ENCODE peak calls at places on chromosomes 16 and 17, in eight cellular contexts. One of them, this sample, is unnamed.
A peak's percentile ranks its signal among the peaks of the same experiment; 100 is the strongest.

GRCh38 chr16:1651509-1652342 is 26.4 kb upstream of the JPT2 start:
- DNase-seq in upper lobe of right lung: no peak
- DNase-seq in activated B cell treated with CpG ODN at 0.5 μM for 24 hours: no peak
- DNase-seq in stimulated activated CD8-positive, alpha-beta memory T cell treated with anti-CD3 and anti-CD28 coated beads, Interleukin-4, amount 100 ng/mL, for 1 hour: no peak
- DNase-seq in GM12865: peak; percentile 7
- DNase-seq in PC-3: peak; percentile 6
- DNase-seq in activated naive CD8-positive, alpha-beta T cell treated with anti-CD3 and anti-CD28 coated beads, Interleukin-2, amount 10 ng/mL, durations not matched to agents 7 days and 5 days: no peak
- DNase-seq in fibroblast of lung: peak; percentile 19
- DNase-seq in this sample: no peak

GRCh38 chr17:60386475-60387058 is 5.4 kb downstream of the USP32 start:
- DNase-seq in upper lobe of right lung: no peak
- DNase-seq in activated B cell treated with CpG ODN at 0.5 μM for 24 hours: no peak
- DNase-seq in stimulated activated CD8-positive, alpha-beta memory T cell treated with anti-CD3 and anti-CD28 coated beads, Interleukin-4, amount 100 ng/mL, for 1 hour: no peak
- DNase-seq in GM12865: no peak
- DNase-seq in PC-3: no peak
- DNase-seq in activated naive CD8-positive, alpha-beta T cell treated with anti-CD3 and anti-CD28 coated beads, Interleukin-2, amount 10 ng/mL, durations not matched to agents 7 days and 5 days: no peak
- DNase-seq in fibroblast of lung: no peak
- DNase-seq in this sample: no peak

GRCh38 chr17:62718420-62718819 is 89.7 kb downstream of the MARCHF10 start:
- DNase-seq in upper lobe of right lung: no peak
- DNase-seq in activated B cell treated with CpG ODN at 0.5 μM for 24 hours: no peak
- DNase-seq in stimulated activated CD8-positive, alpha-beta memory T cell treated with anti-CD3 and anti-CD28 coated beads, Interleukin-4, amount 100 ng/mL, for 1 hour: no peak
- DNase-seq in GM12865: no peak
- DNase-seq in PC-3: peak; percentile 23
- DNase-seq in activated naive CD8-positive, alpha-beta T cell treated with anti-CD3 and anti-CD28 coated beads, Interleukin-2, amount 10 ng/mL, durations not matched to agents 7 days and 5 days: no peak
- DNase-seq in fibroblast of lung: peak; percentile 45
- DNase-seq in this sample: no peak

GRCh38 chr17:76036497-76037380 is 9.6 kb upstream of the EVPL start:
- DNase-seq in upper lobe of right lung: no peak
- DNase-seq in activated B cell treated with CpG ODN at 0.5 μM for 24 hours: no peak
- DNase-seq in stimulated activated CD8-positive, alpha-beta memory T cell treated with anti-CD3 and anti-CD28 coated beads, Interleukin-4, amount 100 ng/mL, for 1 hour: no peak
- DNase-seq in GM12865: no peak
- DNase-seq in PC-3: no peak
- DNase-seq in activated naive CD8-positive, alpha-beta T cell treated with anti-CD3 and anti-CD28 coated beads, Interleukin-2, amount 10 ng/mL, durations not matched to agents 7 days and 5 days: no peak
- DNase-seq in fibroblast of lung: no peak
- DNase-seq in this sample: peak; percentile 71

GRCh38 chr16:69328854-69329316 is 1.5 kb downstream of the PDF start:
- DNase-seq in upper lobe of right lung: no peak
- DNase-seq in activated B cell treated with CpG ODN at 0.5 μM for 24 hours: peak; percentile 12
- DNase-seq in stimulated activated CD8-positive, alpha-beta memory T cell treated with anti-CD3 and anti-CD28 coated beads, Interleukin-4, amount 100 ng/mL, for 1 hour: no peak
- DNase-seq in GM12865: peak; percentile 25
- DNase-seq in PC-3: peak; percentile 73
- DNase-seq in activated naive CD8-positive, alpha-beta T cell treated with anti-CD3 and anti-CD28 coated beads, Interleukin-2, amount 10 ng/mL, durations not matched to agents 7 days and 5 days: no peak
- DNase-seq in fibroblast of lung: peak; percentile 44
- DNase-seq in this sample: peak; percentile 41

GRCh38 chr16:24539850-24540484 is 601 bp downstream of the RBBP6 start:
- DNase-seq in upper lobe of right lung: peak; percentile 88
- DNase-seq in activated B cell treated with CpG ODN at 0.5 μM for 24 hours: no peak
- DNase-seq in stimulated activated CD8-positive, alpha-beta memory T cell treated with anti-CD3 and anti-CD28 coated beads, Interleukin-4, amount 100 ng/mL, for 1 hour: no peak
- DNase-seq in GM12865: peak; percentile 71
- DNase-seq in PC-3: no peak
- DNase-seq in activated naive CD8-positive, alpha-beta T cell treated with anti-CD3 and anti-CD28 coated beads, Interleukin-2, amount 10 ng/mL, durations not matched to agents 7 days and 5 days: peak; percentile 80
- DNase-seq in fibroblast of lung: peak; percentile 47
- DNase-seq in this sample: peak; percentile 90

GRCh38 chr17:49567871-49568694 is 7.6 kb upstream of the NXPH3 start:
- DNase-seq in upper lobe of right lung: peak; percentile 95
- DNase-seq in activated B cell treated with CpG ODN at 0.5 μM for 24 hours: peak; percentile 89
- DNase-seq in stimulated activated CD8-positive, alpha-beta memory T cell treated with anti-CD3 and anti-CD28 coated beads, Interleukin-4, amount 100 ng/mL, for 1 hour: peak; percentile 53
- DNase-seq in GM12865: peak; percentile 89
- DNase-seq in PC-3: peak; percentile 93
- DNase-seq in activated naive CD8-positive, alpha-beta T cell treated with anti-CD3 and anti-CD28 coated beads, Interleukin-2, amount 10 ng/mL, durations not matched to agents 7 days and 5 days: peak; percentile 91
- DNase-seq in fibroblast of lung: peak; percentile 70
- DNase-seq in this sample: peak; percentile 95

GRCh38 chr17:64573214-64573613 is 66.4 kb downstream of the CEP95 start:
- DNase-seq in upper lobe of right lung: no peak
- DNase-seq in activated B cell treated with CpG ODN at 0.5 μM for 24 hours: no peak
- DNase-seq in stimulated activated CD8-positive, alpha-beta memory T cell treated with anti-CD3 and anti-CD28 coated beads, Interleukin-4, amount 100 ng/mL, for 1 hour: no peak
- DNase-seq in GM12865: no peak
- DNase-seq in PC-3: peak; percentile 43
- DNase-seq in activated naive CD8-positive, alpha-beta T cell treated with anti-CD3 and anti-CD28 coated beads, Interleukin-2, amount 10 ng/mL, durations not matched to agents 7 days and 5 days: no peak
- DNase-seq in fibroblast of lung: no peak
- DNase-seq in this sample: no peak

GRCh38 chr17:38350035-38350434 is 1.6 kb upstream of the SOCS7 start:
- DNase-seq in upper lobe of right lung: no peak
- DNase-seq in activated B cell treated with CpG ODN at 0.5 μM for 24 hours: no peak
- DNase-seq in stimulated activated CD8-positive, alpha-beta memory T cell treated with anti-CD3 and anti-CD28 coated beads, Interleukin-4, amount 100 ng/mL, for 1 hour: no peak
- DNase-seq in GM12865: no peak
- DNase-seq in PC-3: no peak
- DNase-seq in activated naive CD8-positive, alpha-beta T cell treated with anti-CD3 and anti-CD28 coated beads, Interleukin-2, amount 10 ng/mL, durations not matched to agents 7 days and 5 days: no peak
- DNase-seq in fibroblast of lung: no peak
- DNase-seq in this sample: peak; percentile 4

GRCh38 chr17:71948703-71949422 is 172.0 kb upstream of the SOX9 start:
- DNase-seq in upper lobe of right lung: no peak
- DNase-seq in activated B cell treated with CpG ODN at 0.5 μM for 24 hours: no peak
- DNase-seq in stimulated activated CD8-positive, alpha-beta memory T cell treated with anti-CD3 and anti-CD28 coated beads, Interleukin-4, amount 100 ng/mL, for 1 hour: no peak
- DNase-seq in GM12865: no peak
- DNase-seq in PC-3: no peak
- DNase-seq in activated naive CD8-positive, alpha-beta T cell treated with anti-CD3 and anti-CD28 coated beads, Interleukin-2, amount 10 ng/mL, durations not matched to agents 7 days and 5 days: no peak
- DNase-seq in fibroblast of lung: no peak
- DNase-seq in this sample: no peak

GRCh38 chr16:28189237-28189636 is 22.5 kb downstream of the XPO6 start:
- DNase-seq in upper lobe of right lung: no peak
- DNase-seq in activated B cell treated with CpG ODN at 0.5 μM for 24 hours: no peak
- DNase-seq in stimulated activated CD8-positive, alpha-beta memory T cell treated with anti-CD3 and anti-CD28 coated beads, Interleukin-4, amount 100 ng/mL, for 1 hour: no peak
- DNase-seq in GM12865: no peak
- DNase-seq in PC-3: peak; percentile 40
- DNase-seq in activated naive CD8-positive, alpha-beta T cell treated with anti-CD3 and anti-CD28 coated beads, Interleukin-2, amount 10 ng/mL, durations not matched to agents 7 days and 5 days: no peak
- DNase-seq in fibroblast of lung: peak; percentile 43
- DNase-seq in this sample: no peak

GRCh38 chr17:78944956-78945355 is 19.8 kb upstream of the TIMP2 start:
- DNase-seq in upper lobe of right lung: no peak
- DNase-seq in activated B cell treated with CpG ODN at 0.5 μM for 24 hours: no peak
- DNase-seq in stimulated activated CD8-positive, alpha-beta memory T cell treated with anti-CD3 and anti-CD28 coated beads, Interleukin-4, amount 100 ng/mL, for 1 hour: no peak
- DNase-seq in GM12865: no peak
- DNase-seq in PC-3: no peak
- DNase-seq in activated naive CD8-positive, alpha-beta T cell treated with anti-CD3 and anti-CD28 coated beads, Interleukin-2, amount 10 ng/mL, durations not matched to agents 7 days and 5 days: no peak
- DNase-seq in fibroblast of lung: no peak
- DNase-seq in this sample: no peak

GRCh38 chr16:23682181-23682580 is 3.5 kb downstream of the PLK1 start:
- DNase-seq in upper lobe of right lung: no peak
- DNase-seq in activated B cell treated with CpG ODN at 0.5 μM for 24 hours: no peak
- DNase-seq in stimulated activated CD8-positive, alpha-beta memory T cell treated with anti-CD3 and anti-CD28 coated beads, Interleukin-4, amount 100 ng/mL, for 1 hour: no peak
- DNase-seq in GM12865: no peak
- DNase-seq in PC-3: no peak
- DNase-seq in activated naive CD8-positive, alpha-beta T cell treated with anti-CD3 and anti-CD28 coated beads, Interleukin-2, amount 10 ng/mL, durations not matched to agents 7 days and 5 days: no peak
- DNase-seq in fibroblast of lung: peak; percentile 76
- DNase-seq in this sample: no peak

GRCh38 chr17:8913879-8914278 is 46.4 kb upstream of the PIK3R6 start:
- DNase-seq in upper lobe of right lung: no peak
- DNase-seq in activated B cell treated with CpG ODN at 0.5 μM for 24 hours: no peak
- DNase-seq in stimulated activated CD8-positive, alpha-beta memory T cell treated with anti-CD3 and anti-CD28 coated beads, Interleukin-4, amount 100 ng/mL, for 1 hour: no peak
- DNase-seq in GM12865: no peak
- DNase-seq in PC-3: no peak
- DNase-seq in activated naive CD8-positive, alpha-beta T cell treated with anti-CD3 and anti-CD28 coated beads, Interleukin-2, amount 10 ng/mL, durations not matched to agents 7 days and 5 days: no peak
- DNase-seq in fibroblast of lung: no peak
- DNase-seq in this sample: peak; percentile 31

GRCh38 chr17:4643676-4644075 is 2.2 kb upstream of the ALOX15 start:
- DNase-seq in upper lobe of right lung: no peak
- DNase-seq in activated B cell treated with CpG ODN at 0.5 μM for 24 hours: no peak
- DNase-seq in stimulated activated CD8-positive, alpha-beta memory T cell treated with anti-CD3 and anti-CD28 coated beads, Interleukin-4, amount 100 ng/mL, for 1 hour: no peak
- DNase-seq in GM12865: no peak
- DNase-seq in PC-3: no peak
- DNase-seq in activated naive CD8-positive, alpha-beta T cell treated with anti-CD3 and anti-CD28 coated beads, Interleukin-2, amount 10 ng/mL, durations not matched to agents 7 days and 5 days: no peak
- DNase-seq in fibroblast of lung: no peak
- DNase-seq in this sample: no peak

GRCh38 chr17:1485311-1485747 is 7.2 kb downstream of the MYO1C start:
- DNase-seq in upper lobe of right lung: peak; percentile 79
- DNase-seq in activated B cell treated with CpG ODN at 0.5 μM for 24 hours: no peak
- DNase-seq in stimulated activated CD8-positive, alpha-beta memory T cell treated with anti-CD3 and anti-CD28 coated beads, Interleukin-4, amount 100 ng/mL, for 1 hour: no peak
- DNase-seq in GM12865: peak; percentile 69
- DNase-seq in PC-3: peak; percentile 17
- DNase-seq in activated naive CD8-positive, alpha-beta T cell treated with anti-CD3 and anti-CD28 coated beads, Interleukin-2, amount 10 ng/mL, durations not matched to agents 7 days and 5 days: peak; percentile 66
- DNase-seq in fibroblast of lung: peak; percentile 27
- DNase-seq in this sample: peak; percentile 89

GRCh38 chr17:34207572-34207971 is 47.5 kb upstream of the CCL2 start:
- DNase-seq in upper lobe of right lung: no peak
- DNase-seq in activated B cell treated with CpG ODN at 0.5 μM for 24 hours: no peak
- DNase-seq in stimulated activated CD8-positive, alpha-beta memory T cell treated with anti-CD3 and anti-CD28 coated beads, Interleukin-4, amount 100 ng/mL, for 1 hour: no peak
- DNase-seq in GM12865: no peak
- DNase-seq in PC-3: no peak
- DNase-seq in activated naive CD8-positive, alpha-beta T cell treated with anti-CD3 and anti-CD28 coated beads, Interleukin-2, amount 10 ng/mL, durations not matched to agents 7 days and 5 days: no peak
- DNase-seq in fibroblast of lung: no peak
- DNase-seq in this sample: no peak

GRCh38 chr17:876272-876671 is 94.1 kb downstream of the MRM3 start:
- DNase-seq in upper lobe of right lung: no peak
- DNase-seq in activated B cell treated with CpG ODN at 0.5 μM for 24 hours: no peak
- DNase-seq in stimulated activated CD8-positive, alpha-beta memory T cell treated with anti-CD3 and anti-CD28 coated beads, Interleukin-4, amount 100 ng/mL, for 1 hour: no peak
- DNase-seq in GM12865: peak; percentile 16
- DNase-seq in PC-3: no peak
- DNase-seq in activated naive CD8-positive, alpha-beta T cell treated with anti-CD3 and anti-CD28 coated beads, Interleukin-2, amount 10 ng/mL, durations not matched to agents 7 days and 5 days: peak; percentile 52
- DNase-seq in fibroblast of lung: no peak
- DNase-seq in this sample: no peak

GRCh38 chr17:29570521-29570920 is 2.0 kb downstream of the TP53I13 start:
- DNase-seq in upper lobe of right lung: peak; percentile 52
- DNase-seq in activated B cell treated with CpG ODN at 0.5 μM for 24 hours: peak; percentile 6
- DNase-seq in stimulated activated CD8-positive, alpha-beta memory T cell treated with anti-CD3 and anti-CD28 coated beads, Interleukin-4, amount 100 ng/mL, for 1 hour: no peak
- DNase-seq in GM12865: no peak
- DNase-seq in PC-3: no peak
- DNase-seq in activated naive CD8-positive, alpha-beta T cell treated with anti-CD3 and anti-CD28 coated beads, Interleukin-2, amount 10 ng/mL, durations not matched to agents 7 days and 5 days: peak; percentile 17
- DNase-seq in fibroblast of lung: no peak
- DNase-seq in this sample: peak; percentile 35

GRCh38 chr17:13626703-13627102 is 25.0 kb upstream of the HS3ST3A1 start:
- DNase-seq in upper lobe of right lung: no peak
- DNase-seq in activated B cell treated with CpG ODN at 0.5 μM for 24 hours: no peak
- DNase-seq in stimulated activated CD8-positive, alpha-beta memory T cell treated with anti-CD3 and anti-CD28 coated beads, Interleukin-4, amount 100 ng/mL, for 1 hour: no peak
- DNase-seq in GM12865: no peak
- DNase-seq in PC-3: peak; percentile 80
- DNase-seq in activated naive CD8-positive, alpha-beta T cell treated with anti-CD3 and anti-CD28 coated beads, Interleukin-2, amount 10 ng/mL, durations not matched to agents 7 days and 5 days: no peak
- DNase-seq in fibroblast of lung: peak; percentile 81
- DNase-seq in this sample: no peak

GRCh38 chr17:65294184-65294719 is 157.1 kb downstream of the RGS9 start:
- DNase-seq in upper lobe of right lung: peak; percentile 72
- DNase-seq in activated B cell treated with CpG ODN at 0.5 μM for 24 hours: no peak
- DNase-seq in stimulated activated CD8-positive, alpha-beta memory T cell treated with anti-CD3 and anti-CD28 coated beads, Interleukin-4, amount 100 ng/mL, for 1 hour: peak; percentile 10
- DNase-seq in GM12865: peak; percentile 77
- DNase-seq in PC-3: peak; percentile 83
- DNase-seq in activated naive CD8-positive, alpha-beta T cell treated with anti-CD3 and anti-CD28 coated beads, Interleukin-2, amount 10 ng/mL, durations not matched to agents 7 days and 5 days: peak; percentile 58
- DNase-seq in fibroblast of lung: peak; percentile 74
- DNase-seq in this sample: peak; percentile 76

GRCh38 chr16:11792404-11793260 is 4.4 kb downstream of the ZC3H7A start:
- DNase-seq in upper lobe of right lung: peak; percentile 64
- DNase-seq in activated B cell treated with CpG ODN at 0.5 μM for 24 hours: no peak
- DNase-seq in stimulated activated CD8-positive, alpha-beta memory T cell treated with anti-CD3 and anti-CD28 coated beads, Interleukin-4, amount 100 ng/mL, for 1 hour: no peak
- DNase-seq in GM12865: no peak
- DNase-seq in PC-3: no peak
- DNase-seq in activated naive CD8-positive, alpha-beta T cell treated with anti-CD3 and anti-CD28 coated beads, Interleukin-2, amount 10 ng/mL, durations not matched to agents 7 days and 5 days: no peak
- DNase-seq in fibroblast of lung: no peak
- DNase-seq in this sample: no peak

GRCh38 chr17:42171831-42172230 is 9.1 kb downstream of the KCNH4 start:
- DNase-seq in upper lobe of right lung: no peak
- DNase-seq in activated B cell treated with CpG ODN at 0.5 μM for 24 hours: no peak
- DNase-seq in stimulated activated CD8-positive, alpha-beta memory T cell treated with anti-CD3 and anti-CD28 coated beads, Interleukin-4, amount 100 ng/mL, for 1 hour: no peak
- DNase-seq in GM12865: no peak
- DNase-seq in PC-3: no peak
- DNase-seq in activated naive CD8-positive, alpha-beta T cell treated with anti-CD3 and anti-CD28 coated beads, Interleukin-2, amount 10 ng/mL, durations not matched to agents 7 days and 5 days: no peak
- DNase-seq in fibroblast of lung: no peak
- DNase-seq in this sample: no peak

GRCh38 chr16:78608305-78608776 is 508.9 kb downstream of the WWOX start:
- DNase-seq in upper lobe of right lung: no peak
- DNase-seq in activated B cell treated with CpG ODN at 0.5 μM for 24 hours: no peak
- DNase-seq in stimulated activated CD8-positive, alpha-beta memory T cell treated with anti-CD3 and anti-CD28 coated beads, Interleukin-4, amount 100 ng/mL, for 1 hour: no peak
- DNase-seq in GM12865: no peak
- DNase-seq in PC-3: no peak
- DNase-seq in activated naive CD8-positive, alpha-beta T cell treated with anti-CD3 and anti-CD28 coated beads, Interleukin-2, amount 10 ng/mL, durations not matched to agents 7 days and 5 days: no peak
- DNase-seq in fibroblast of lung: no peak
- DNase-seq in this sample: no peak

GRCh38 chr17:29663155-29663554 is 40.4 kb upstream of the CORO6 start:
- DNase-seq in upper lobe of right lung: no peak
- DNase-seq in activated B cell treated with CpG ODN at 0.5 μM for 24 hours: no peak
- DNase-seq in stimulated activated CD8-positive, alpha-beta memory T cell treated with anti-CD3 and anti-CD28 coated beads, Interleukin-4, amount 100 ng/mL, for 1 hour: no peak
- DNase-seq in GM12865: no peak
- DNase-seq in PC-3: no peak
- DNase-seq in activated naive CD8-positive, alpha-beta T cell treated with anti-CD3 and anti-CD28 coated beads, Interleukin-2, amount 10 ng/mL, durations not matched to agents 7 days and 5 days: no peak
- DNase-seq in fibroblast of lung: peak; percentile 44
- DNase-seq in this sample: no peak

GRCh38 chr17:50128441-50129302 is 1.3 kb downstream of the SAMD14 start:
- DNase-seq in upper lobe of right lung: peak; percentile 58
- DNase-seq in activated B cell treated with CpG ODN at 0.5 μM for 24 hours: no peak
- DNase-seq in stimulated activated CD8-positive, alpha-beta memory T cell treated with anti-CD3 and anti-CD28 coated beads, Interleukin-4, amount 100 ng/mL, for 1 hour: no peak
- DNase-seq in GM12865: no peak
- DNase-seq in PC-3: no peak
- DNase-seq in activated naive CD8-positive, alpha-beta T cell treated with anti-CD3 and anti-CD28 coated beads, Interleukin-2, amount 10 ng/mL, durations not matched to agents 7 days and 5 days: no peak
- DNase-seq in fibroblast of lung: no peak
- DNase-seq in this sample: no peak

GRCh38 chr17:70390059-70390458 is 220.7 kb downstream of the KCNJ2 start:
- DNase-seq in upper lobe of right lung: no peak
- DNase-seq in activated B cell treated with CpG ODN at 0.5 μM for 24 hours: no peak
- DNase-seq in stimulated activated CD8-positive, alpha-beta memory T cell treated with anti-CD3 and anti-CD28 coated beads, Interleukin-4, amount 100 ng/mL, for 1 hour: no peak
- DNase-seq in GM12865: no peak
- DNase-seq in PC-3: no peak
- DNase-seq in activated naive CD8-positive, alpha-beta T cell treated with anti-CD3 and anti-CD28 coated beads, Interleukin-2, amount 10 ng/mL, durations not matched to agents 7 days and 5 days: no peak
- DNase-seq in fibroblast of lung: peak; percentile 32
- DNase-seq in this sample: no peak

This sample was measured in kidney.